ENCODE peak calls at places on chromosomes 3 and 15, in eight cellular contexts. O is HCT116, K is DND-41, G is astrocyte, D is GM23248, U is IMR-90, H is fibroblast of lung, L is hepatocyte. W is an unnamed sample.

GRCh38 chr15:82646250-82647044 is 716 bp downstream of the CPEB1 start:
- DNase-seq in H (no peak), D (peak; percentile 25), L (peak; percentile 16), G (no peak), U (no peak), K (no peak), O (no peak), W (no peak)

GRCh38 chr3:161559177-161559998 is 62.8 kb downstream of the OTOL1 start:
- DNase-seq in O (peak; percentile 39), G (peak; percentile 45), L (peak; percentile 70), K (peak; percentile 42), D (peak; percentile 71), U (peak; percentile 9), H (peak; percentile 60), W (peak; percentile 80)

GRCh38 chr15:33467816-33468163 is 157.0 kb downstream of the RYR3 start:
- DNase-seq in D (no peak), O (no peak), G (no peak), H (no peak), L (no peak), U (no peak), K (no peak), W (no peak)

GRCh38 chr3:94336076-94336741 is 273.3 kb downstream of the NSUN3 start:
- DNase-seq in K (no peak), G (peak; percentile 47), U (peak; percentile 70), D (peak; percentile 32), O (peak; percentile 3), H (peak; percentile 63), L (peak; percentile 64), W (peak; percentile 55)

GRCh38 chr3:66037330-66037985 is 1.3 kb downstream of the MAGI1 start:
- DNase-seq in K (no peak), U (peak; percentile 64), O (no peak), L (peak; percentile 81), D (peak; percentile 77), H (peak; percentile 70), G (peak; percentile 58), W (no peak)

GRCh38 chr3:32423956-32424558 is 32.4 kb downstream of the CMTM7 start:
- DNase-seq in G (no peak), O (no peak), D (no peak), K (peak; percentile 34), U (no peak), L (no peak), H (no peak), W (no peak)

GRCh38 chr15:57348081-57348480 is 28.2 kb upstream of the CGNL1 start:
- DNase-seq in L (no peak), H (no peak), U (no peak), G (no peak), O (no peak), K (no peak), D (no peak), W (no peak)

GRCh38 chr3:10010546-10011465 is 15.4 kb upstream of the FANCD2 start:
- DNase-seq in U (peak; percentile 81), H (peak; percentile 86), K (peak; percentile 27), O (peak; percentile 72), G (peak; percentile 69), D (peak; percentile 97), L (peak; percentile 98), W (peak; percentile 95)

GRCh38 chr3:53495091-53495517 is 693 bp downstream of the CACNA1D start:
- DNase-seq in O (no peak), D (no peak), L (no peak), H (no peak), U (no peak), G (no peak), K (no peak), W (no peak)

GRCh38 chr3:190582667-190583066 is 68.8 kb downstream of the IL1RAP start:
- DNase-seq in L (no peak), U (no peak), O (no peak), D (no peak), G (no peak), K (no peak), H (no peak), W (no peak)

GRCh38 chr15:29924750-29925149 is 102.5 kb upstream of the TJP1 start:
- DNase-seq in G (peak; percentile 89), U (peak; percentile 83), D (peak; percentile 48), H (peak; percentile 93), L (peak; percentile 79), O (no peak), K (no peak), W (no peak)

GRCh38 chr15:29926083-29926388 is 103.8 kb upstream of the TJP1 start:
- DNase-seq in O (no peak), G (no peak), U (no peak), H (no peak), L (no peak), K (no peak), D (no peak), W (no peak)

GRCh38 chr15:29921130-29921601 is 98.9 kb upstream of the TJP1 start:
- DNase-seq in H (peak; percentile 40), O (peak; percentile 59), D (no peak), K (no peak), L (peak; percentile 50), U (no peak), G (no peak), W (no peak)

GRCh38 chr15:29922191-29922590 is 99.9 kb upstream of the TJP1 start:
- DNase-seq in G (no peak), H (no peak), O (no peak), K (no peak), U (no peak), L (no peak), D (no peak), W (no peak)

DNA sequence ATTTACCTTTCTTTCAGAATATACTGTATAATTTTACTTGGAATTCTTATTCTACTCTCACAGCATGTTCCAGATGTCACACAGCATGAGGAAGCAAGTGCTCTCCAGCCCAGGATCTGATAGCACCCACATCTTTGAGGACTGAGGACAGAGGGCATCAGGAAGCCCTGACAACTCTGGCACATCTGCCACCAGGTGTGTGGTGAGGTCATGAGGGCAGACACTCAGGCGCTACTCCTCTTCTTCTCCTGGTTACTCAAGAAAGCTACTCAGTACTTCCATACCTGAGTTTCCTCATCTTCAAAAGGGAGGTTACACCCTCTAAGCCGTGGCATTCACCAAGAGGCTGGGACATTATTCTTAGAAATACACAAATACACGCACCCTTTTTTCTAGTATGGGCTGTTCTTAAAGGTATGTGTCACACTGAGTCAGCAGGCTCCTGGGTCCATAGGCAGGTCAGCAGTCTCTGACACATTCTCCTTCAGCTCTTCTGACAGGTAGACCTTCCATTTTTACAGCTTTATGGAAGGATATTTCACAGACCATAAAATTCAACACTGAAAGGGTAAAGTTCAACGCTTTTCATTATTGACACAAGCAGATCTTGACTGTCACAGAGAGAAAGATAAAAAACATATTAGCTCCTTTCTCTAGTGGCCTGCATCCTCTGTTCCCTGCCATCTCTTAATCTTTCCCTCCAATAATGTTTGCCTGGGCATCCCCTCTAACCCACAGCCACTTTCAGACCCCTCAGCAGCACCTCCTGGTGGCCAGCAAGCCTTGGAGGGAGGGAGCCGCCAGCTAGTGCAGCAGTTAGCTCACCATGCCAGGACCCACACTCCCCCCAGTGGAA is 103.2 kb upstream of the TJP1 start:
- DNase-seq in O (peak; percentile 71), U (peak; percentile 80), L (peak; percentile 87), K (peak; percentile 43), D (peak; percentile 80), H (peak; percentile 79), G (peak; percentile 68), W (peak; percentile 80)
- H3K27ac ChIP-seq in O (peak overlapping the region; percentile 61), U (peak overlapping the region; percentile 44), L (peak overlapping the region; percentile 94), K (no peak overlapping the region), D (peak overlapping the region; percentile 6), H (no peak overlapping the region), G (peak overlapping the region; percentile 73), W (no peak overlapping the region)

GRCh38 chr3:22621205-22621809 is 581.8 kb upstream of the UBE2E2 start:
- DNase-seq in H (no peak), O (no peak), G (no peak), L (no peak), K (no peak), D (no peak), U (no peak), W (no peak)
- H3K4me2 ChIP-seq in H (no peak overlapping the region), O (no peak overlapping the region), G (no peak overlapping the region), L (no peak overlapping the region), K (no peak overlapping the region), D (no peak overlapping the region), U (no peak overlapping the region), W (no peak overlapping the region)

GRCh38 chr3:41239587-41239986 is 40.3 kb downstream of the CTNNB1 start:
- DNase-seq in K (no peak), D (peak; percentile 36), H (peak; percentile 60), G (peak; percentile 62), U (no peak), O (no peak), L (no peak), W (no peak)
- H4K20me1 ChIP-seq in K (peaks cover 20% of the 10 kb centered on the region), D (no peaks in the 10 kb centered on the region), H (no peaks in the 10 kb centered on the region), G (peaks cover 54% of the 10 kb centered on the region), U (peaks cover 4% of the 10 kb centered on the region), O (no peaks in the 10 kb centered on the region), L (peaks cover under 1% of the 10 kb centered on the region), W (no peaks in the 10 kb centered on the region)

GRCh38 chr3:151316267-151316991 is at the start of gene GPR87:
- DNase-seq in U (peak; percentile 49), L (peak; percentile 59), O (peak; percentile 88), K (no peak), H (peak; percentile 78), G (peak; percentile 69), D (peak; percentile 34), W (no peak)
- H3K27ac ChIP-seq in U (peak within 1 kb of the TSS; percentile 32), L (peak within 1 kb of the TSS; percentile 73), O (peak within 1 kb of the TSS; percentile 66), K (no peak within 1 kb of the TSS), H (no peak within 1 kb of the TSS), G (no peak within 1 kb of the TSS), D (no peak within 1 kb of the TSS), W (no peak within 1 kb of the TSS)

DNA sequence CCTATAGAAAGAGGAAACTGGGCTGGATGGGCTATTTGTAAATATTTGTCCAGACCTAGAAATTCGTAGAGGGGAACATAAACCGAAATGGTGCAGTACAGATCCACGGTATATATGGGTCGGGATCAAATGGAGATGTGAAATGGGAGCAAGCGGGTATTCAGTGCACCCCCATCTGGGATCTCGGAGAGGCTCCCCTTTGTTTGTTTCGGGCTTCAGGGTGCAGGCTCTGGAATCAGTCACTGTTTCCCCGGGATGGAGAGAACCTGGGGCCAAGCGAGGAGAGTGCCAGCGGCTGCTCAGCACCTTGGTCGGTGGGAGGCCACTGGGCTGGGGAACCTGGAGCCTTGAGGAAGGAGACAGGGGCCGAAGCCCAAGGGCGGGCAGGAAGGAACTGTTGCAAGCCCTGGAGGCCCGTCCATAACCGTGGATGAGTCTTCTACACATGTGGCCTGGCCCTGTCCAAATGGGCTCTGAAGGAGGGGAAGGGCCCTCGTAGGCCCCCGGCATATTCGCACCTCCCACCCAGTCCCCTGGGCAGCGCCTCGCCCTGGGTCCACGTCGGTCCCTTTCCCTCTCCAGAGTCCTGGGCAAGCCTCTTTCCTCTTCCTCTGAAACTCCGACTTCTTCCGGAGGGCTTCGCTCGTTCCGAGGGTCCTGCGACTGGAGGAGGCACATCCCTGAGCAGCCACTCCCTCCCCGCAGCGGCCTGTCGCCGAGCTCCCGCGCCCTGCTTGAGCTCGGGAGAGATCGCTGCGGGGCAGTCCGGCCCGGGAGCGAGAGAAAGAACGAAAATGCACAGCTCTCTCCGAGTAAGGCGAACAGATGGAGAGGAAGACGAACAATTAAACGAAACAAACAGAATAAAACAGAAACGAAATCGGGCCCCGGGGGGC is 3.0 kb downstream of the ISL2 start:
- DNase-seq in L (no peak), O (no peak), D (peak; percentile 57), H (no peak), G (peak; percentile 24), U (no peak), K (no peak), W (peak; percentile 49)
- H3K4me2 ChIP-seq in L (peak overlapping the region; percentile 97), O (no peak overlapping the region), D (peak overlapping the region; percentile 55), H (peak overlapping the region; percentile 69), G (peak overlapping the region; percentile 67), U (peak overlapping the region; percentile 21), K (no peak overlapping the region), W (peak overlapping the region; percentile 71)

DNA sequence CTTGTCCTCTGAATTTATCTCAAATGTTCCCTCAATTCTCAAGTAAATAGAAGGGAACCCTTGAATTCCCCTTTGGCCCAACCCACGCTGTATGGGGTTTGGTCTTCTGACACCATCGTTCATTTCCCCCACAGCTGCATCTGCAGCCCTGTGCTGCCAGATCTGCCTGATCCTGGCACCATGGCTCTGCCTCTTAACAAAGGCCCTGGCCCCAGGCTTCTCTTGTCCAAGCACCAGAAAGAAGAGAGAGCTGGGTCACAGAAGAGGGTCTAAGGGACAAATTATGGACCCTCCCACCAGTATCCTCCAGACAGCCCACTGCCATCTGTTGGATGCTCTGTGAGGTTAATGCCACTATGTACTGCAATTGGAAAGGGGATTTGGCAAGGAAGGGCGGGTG is 1.8 kb downstream of the MAP1A start:
- DNase-seq in U (no peak), G (no peak), L (no peak), K (peak; percentile 46), D (no peak), H (no peak), O (no peak), W (peak; percentile 39)
- H4K20me1 ChIP-seq in U (peaks cover 47% of the 10 kb centered on the region), G (peaks cover 57% of the 10 kb centered on the region), L (no peaks in the 10 kb centered on the region), K (peaks cover 39% of the 10 kb centered on the region), D (peaks cover 4% of the 10 kb centered on the region), H (no peaks in the 10 kb centered on the region), O (no peaks in the 10 kb centered on the region), W (no peaks in the 10 kb centered on the region)